ENCODE peak calls at places on chromosomes 2 and 18, in nine cellular contexts. N, M, D, K, J, W, P, O and I are unnamed samples.

GRCh38 chr2:195710407-195710806 is 53.4 kb downstream of the SLC39A10 start:
- DNase-seq in N (no peak), M (peak; percentile 42), W (no peak), D (no peak), J (no peak), K (no peak), O (no peak), P (no peak), I (no peak)

GRCh38 chr2:98539056-98539735 is 69.1 kb downstream of the COA5 start:
- DNase-seq in J (no peak), D (no peak), W (no peak), M (no peak), K (no peak), P (no peak), O (no peak), N (no peak), I (no peak)

GRCh38 chr2:54497738-54498680 is 41.9 kb downstream of the SPTBN1 start:
- DNase-seq in D (no peak), M (peak; percentile 20), N (no peak), J (peak; percentile 32), O (no peak), K (no peak), W (peak; percentile 71), P (no peak), I (peak; percentile 32)

GRCh38 chr2:189516546-189516945 is 64.0 kb downstream of the SLC40A1 start:
- DNase-seq in N (no peak), J (no peak), K (no peak), O (no peak), M (no peak), W (no peak), D (no peak), P (no peak), I (no peak)

GRCh38 chr2:74843371-74844298 is 9.7 kb downstream of the HK2 start:
- DNase-seq in M (peak; percentile 82), W (no peak), P (no peak), O (no peak), K (no peak), D (no peak), N (no peak), J (no peak), I (no peak)

GRCh38 chr2:162706770-162707169 is 131.8 kb downstream of the KCNH7 start:
- DNase-seq in J (no peak), M (no peak), P (no peak), D (no peak), K (no peak), N (no peak), W (no peak), O (no peak), I (no peak)

GRCh38 chr2:177169810-177170514 is 42.6 kb upstream of the HNRNPA3 start:
- DNase-seq in N (no peak), O (peak; percentile 80), W (no peak), K (no peak), D (no peak), M (peak; percentile 55), P (no peak), J (no peak), I (peak; percentile 92)

GRCh38 chr2:19362094-19362649 is 3.7 kb upstream of the OSR1 start:
- DNase-seq in O (no peak), J (no peak), P (no peak), W (no peak), D (no peak), M (peak; percentile 44), N (no peak), K (no peak), I (peak; percentile 19)

GRCh38 chr2:224410946-224411561 is 9.1 kb upstream of the FAM124B start:
- DNase-seq in N (no peak), J (no peak), M (peak; percentile 57), O (no peak), W (no peak), P (no peak), D (no peak), K (no peak), I (no peak)

GRCh38 chr2:220005362-220005761 is 377.9 kb downstream of the SLC4A3 start:
- DNase-seq in O (no peak), M (no peak), W (no peak), K (no peak), N (no peak), J (no peak), D (no peak), P (no peak), I (no peak)

GRCh38 chr2:20578895-20579825 is 71.7 kb downstream of the HS1BP3 start:
- DNase-seq in D (peak; percentile 74), J (peak; percentile 91), K (no peak), M (peak; percentile 94), O (peak; percentile 64), P (no peak), N (no peak), W (peak; percentile 94), I (peak; percentile 99)

GRCh38 chr2:176088048-176088936 is 4.2 kb upstream of the HOXD13 start:
- DNase-seq in W (peak; percentile 76), J (no peak), O (peak; percentile 79), M (peak; percentile 61), D (no peak), N (no peak), K (no peak), P (no peak), I (peak; percentile 62)

GRCh38 chr2:11757101-11757500 is 10.7 kb downstream of the LPIN1 start:
- DNase-seq in W (no peak), J (no peak), O (no peak), P (no peak), D (no peak), M (no peak), N (no peak), K (no peak), I (no peak)

GRCh38 chr18:13539843-13540535 is 186.4 kb downstream of the FAM210A start:
- DNase-seq in K (no peak), W (no peak), M (no peak), N (no peak), J (no peak), P (no peak), O (no peak), D (no peak), I (no peak)

GRCh38 chr2:2669316-2669715 is 338.2 kb upstream of the MYT1L start:
- DNase-seq in P (no peak), D (no peak), K (no peak), W (no peak), M (no peak), N (no peak), O (no peak), J (no peak), I (no peak)

GRCh38 chr2:232925153-232925768 is 55.2 kb downstream of the SNORC start:
- DNase-seq in P (no peak), D (no peak), K (no peak), N (no peak), O (no peak), W (no peak), M (peak; percentile 23), J (no peak), I (peak; percentile 73)
- H3K4me3 ChIP-seq in P (no peak overlapping the region), D (no peak overlapping the region), K (no peak overlapping the region), N (no peak overlapping the region), O (no peak overlapping the region), W (no peak overlapping the region), M (peak overlapping the region; percentile 71), J (no peak overlapping the region), I (no peak overlapping the region)

GRCh38 chr2:132270255-132270654 is 108.5 kb upstream of the ANKRD30BL start:
- DNase-seq in P (no peak), K (no peak), N (no peak), W (no peak), D (no peak), O (no peak), J (no peak), M (no peak), I (no peak)
- H3K4me1 ChIP-seq in P (no peaks in the 10 kb centered on the region), K (no peaks in the 10 kb centered on the region), N (peaks cover 10% of the 10 kb centered on the region), W (peaks cover 18% of the 10 kb centered on the region), D (no peaks in the 10 kb centered on the region), O (peaks cover 5% of the 10 kb centered on the region), J (no peaks in the 10 kb centered on the region), M (peaks cover 8% of the 10 kb centered on the region), I (no peaks in the 10 kb centered on the region)

GRCh38 chr2:60555066-60555793 is 1.8 kb upstream of the BCL11A start:
- DNase-seq in J (no peak), O (peak; percentile 81), N (no peak), P (peak; percentile 39), W (peak; percentile 88), K (no peak), M (peak; percentile 67), D (no peak), I (peak; percentile 74)

GRCh38 chr2:60555794-60556161 is 2.3 kb upstream of the BCL11A start:
- DNase-seq in J (peak; percentile 92), P (no peak), D (no peak), W (no peak), K (no peak), M (no peak), N (no peak), O (no peak), I (no peak)

GRCh38 chr2:60553496-60553991 is at the start of gene BCL11A:
- DNase-seq in D (no peak), O (peak; percentile 77), J (peak; percentile 92), N (no peak), M (peak; percentile 77), K (no peak), W (peak; percentile 40), P (no peak), I (peak; percentile 94)

GRCh38 chr2:60553992-60554648 is 666 bp upstream of the BCL11A start:
- DNase-seq in N (no peak), K (no peak), O (peak; percentile 81), W (peak; percentile 30), P (no peak), M (peak; percentile 45), J (no peak), D (no peak), I (peak; percentile 80)

DNA sequence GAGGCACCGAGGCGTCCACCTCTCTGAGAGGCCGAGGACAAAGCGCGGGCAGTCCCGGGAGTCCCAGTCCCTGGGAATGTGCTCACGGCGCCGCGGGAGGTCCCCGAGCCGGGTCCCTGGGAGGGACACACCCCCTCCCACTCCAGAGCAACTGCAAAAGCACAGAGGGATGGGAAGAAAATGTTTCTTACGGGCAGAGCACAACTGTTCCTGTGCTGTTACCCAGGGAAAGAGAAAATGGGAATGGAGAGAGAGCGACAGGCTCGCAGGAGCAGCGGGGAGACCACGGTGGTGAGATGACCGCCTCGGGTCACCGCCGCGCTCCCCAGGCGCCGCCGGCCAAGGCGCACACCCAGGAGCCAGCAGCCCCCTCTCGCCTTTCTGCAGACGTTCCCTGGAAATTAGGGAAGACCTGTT is 1.2 kb upstream of the BCL11A start:
- DNase-seq in K (no peak), J (no peak), P (no peak), M (no peak), W (peak; percentile 26), N (no peak), O (peak; percentile 73), D (no peak), I (peak; percentile 79)
- H3K27me3 ChIP-seq in K (peaks cover 67% of the 10 kb centered on the region), J (no peaks in the 10 kb centered on the region), P (peaks cover 53% of the 10 kb centered on the region), M (peaks cover 41% of the 10 kb centered on the region), W (peaks cover 98% of the 10 kb centered on the region), N (no peaks in the 10 kb centered on the region), O (peaks cover 63% of the 10 kb centered on the region), D (peaks cover 7% of the 10 kb centered on the region), I (peaks cover 3% of the 10 kb centered on the region)

GRCh38 chr2:190674966-190675650 is 26.2 kb downstream of the NAB1 start:
- DNase-seq in P (no peak), N (no peak), O (no peak), K (no peak), W (no peak), J (no peak), D (no peak), M (no peak), I (no peak)

GRCh38 chr2:190668892-190669291 is 20.0 kb downstream of the NAB1 start:
- DNase-seq in J (no peak), P (no peak), M (peak; percentile 58), D (no peak), N (no peak), O (no peak), W (no peak), K (no peak), I (no peak)

GRCh38 chr2:190666895-190667294 is 18.0 kb downstream of the NAB1 start:
- DNase-seq in P (no peak), D (no peak), O (no peak), K (no peak), W (no peak), N (no peak), J (no peak), M (peak; percentile 56), I (no peak)

GRCh38 chr2:190670182-190670946 is 21.5 kb downstream of the NAB1 start:
- DNase-seq in O (no peak), W (no peak), P (no peak), M (no peak), J (no peak), N (no peak), K (no peak), D (no peak), I (no peak)
- H3K4me3 ChIP-seq in O (no peak overlapping the region), W (no peak overlapping the region), P (no peak overlapping the region), M (no peak overlapping the region), J (no peak overlapping the region), N (no peak overlapping the region), K (no peak overlapping the region), D (no peak overlapping the region), I (no peak overlapping the region)